ENCODE peak calls at places on chromosomes 6 and 20, in four cellular contexts. One of them, this sample, is unnamed.

GRCh38 chr20:59776626-59777320 is 156.7 kb downstream of the SYCP2 start:
- DNase-seq in SK-N-SH: peak
- DNase-seq in HepG2: no peak
- DNase-seq in GM12878: no peak
- DNase-seq in this sample: no peak

GRCh38 chr6:135064586-135064985 is 10.0 kb upstream of the HBS1L start:
- DNase-seq in SK-N-SH: no peak
- DNase-seq in HepG2: no peak
- DNase-seq in GM12878: no peak
- DNase-seq in this sample: no peak

GRCh38 chr6:75402296-75402695 is 91.3 kb downstream of the FILIP1 start:
- DNase-seq in SK-N-SH: no peak
- DNase-seq in HepG2: no peak
- DNase-seq in GM12878: no peak
- DNase-seq in this sample: no peak

GRCh38 chr6:6674872-6675271 is 86.4 kb downstream of the LY86 start:
- DNase-seq in SK-N-SH: no peak
- DNase-seq in HepG2: no peak
- DNase-seq in GM12878: no peak
- DNase-seq in this sample: peak

GRCh38 chr6:93418113-93418447 is 1.3 kb downstream of the EPHA7 start:
- DNase-seq in SK-N-SH: no peak
- DNase-seq in HepG2: no peak
- DNase-seq in GM12878: no peak
- DNase-seq in this sample: no peak

GRCh38 chr6:46715106-46715505 is 20.1 kb downstream of the PLA2G7 start:
- DNase-seq in SK-N-SH: no peak
- DNase-seq in HepG2: no peak
- DNase-seq in GM12878: no peak
- DNase-seq in this sample: no peak

GRCh38 chr20:33862709-33863403 is 51.7 kb downstream of the CHMP4B start:
- DNase-seq in SK-N-SH: peak
- DNase-seq in HepG2: peak
- DNase-seq in GM12878: no peak
- DNase-seq in this sample: peak

GRCh38 chr6:2748183-2748582 is 2.5 kb downstream of the MYLK4 start:
- DNase-seq in SK-N-SH: peak
- DNase-seq in HepG2: no peak
- DNase-seq in GM12878: no peak
- DNase-seq in this sample: no peak

GRCh38 chr6:6648659-6649343 is 60.3 kb downstream of the LY86 start:
- DNase-seq in SK-N-SH: no peak
- DNase-seq in HepG2: no peak
- DNase-seq in GM12878: no peak
- DNase-seq in this sample: no peak

GRCh38 chr6:108653864-108654402 is 93.2 kb downstream of the FOXO3 start:
- DNase-seq in SK-N-SH: no peak
- DNase-seq in HepG2: no peak
- DNase-seq in GM12878: no peak
- DNase-seq in this sample: no peak

GRCh38 chr6:110552076-110552475 is 75.7 kb upstream of the SLC22A16 start:
- DNase-seq in SK-N-SH: no peak
- DNase-seq in HepG2: no peak
- DNase-seq in GM12878: no peak
- DNase-seq in this sample: no peak

GRCh38 chr20:11012975-11013374 is 339.2 kb upstream of the JAG1 start:
- DNase-seq in SK-N-SH: no peak
- DNase-seq in HepG2: no peak
- DNase-seq in GM12878: no peak
- DNase-seq in this sample: no peak

GRCh38 chr6:135633573-135633972 is 136.0 kb upstream of the AHI1 start:
- DNase-seq in SK-N-SH: no peak
- DNase-seq in HepG2: no peak
- DNase-seq in GM12878: no peak
- DNase-seq in this sample: no peak

GRCh38 chr20:36628076-36628475 is 17.9 kb downstream of the SLA2 start:
- DNase-seq in SK-N-SH: no peak
- DNase-seq in HepG2: peak
- DNase-seq in GM12878: no peak
- DNase-seq in this sample: no peak

GRCh38 chr6:111552241-111552744 is 53.4 kb downstream of the TRAF3IP2 start:
- DNase-seq in SK-N-SH: peak
- DNase-seq in HepG2: no peak
- DNase-seq in GM12878: no peak
- DNase-seq in this sample: peak

GRCh38 chr6:106446287-106446885 is 85.9 kb downstream of the CRYBG1 start:
- DNase-seq in SK-N-SH: peak
- DNase-seq in HepG2: no peak
- DNase-seq in GM12878: no peak
- DNase-seq in this sample: no peak

GRCh38 chr6:45502446-45502845 is 124.7 kb upstream of the SUPT3H start:
- DNase-seq in SK-N-SH: no peak
- DNase-seq in HepG2: no peak
- DNase-seq in GM12878: no peak
- DNase-seq in this sample: no peak

GRCh38 chr20:5504061-5504739 is 187.4 kb upstream of the PROKR2 start:
- DNase-seq in SK-N-SH: peak
- DNase-seq in HepG2: peak
- DNase-seq in GM12878: no peak
- DNase-seq in this sample: no peak

GRCh38 chr6:89350281-89351037 is 2.1 kb downstream of the UBE2J1 start:
- DNase-seq in SK-N-SH: no peak
- DNase-seq in HepG2: no peak
- DNase-seq in GM12878: no peak
- DNase-seq in this sample: no peak

GRCh38 chr6:87154641-87155271 is 609 bp upstream of the ZNF292 start:
- DNase-seq in SK-N-SH: peak
- DNase-seq in HepG2: no peak
- DNase-seq in GM12878: peak
- DNase-seq in this sample: no peak

GRCh38 chr6:87152528-87152950 is 2.8 kb upstream of the ZNF292 start:
- DNase-seq in SK-N-SH: no peak
- DNase-seq in HepG2: no peak
- DNase-seq in GM12878: no peak
- DNase-seq in this sample: peak

GRCh38 chr6:87155272-87155919 is at the start of gene ZNF292:
- DNase-seq in SK-N-SH: peak
- DNase-seq in HepG2: peak
- DNase-seq in GM12878: peak
- DNase-seq in this sample: peak

GRCh38 chr6:87151786-87152527 is 3.4 kb upstream of the ZNF292 start:
- DNase-seq in SK-N-SH: peak
- DNase-seq in HepG2: no peak
- DNase-seq in GM12878: no peak
- DNase-seq in this sample: no peak

GRCh38 chr6:87155920-87156600 is 695 bp downstream of the ZNF292 start:
- DNase-seq in SK-N-SH: peak
- DNase-seq in HepG2: peak
- DNase-seq in GM12878: no peak
- DNase-seq in this sample: no peak
- TF ChIP-seq TAF1 in SK-N-SH: no peak
- TF ChIP-seq TAF1 in HepG2: no peak
- TF ChIP-seq TAF1 in GM12878: no peak
- TF ChIP-seq TAF1 in this sample: peak

DNA sequence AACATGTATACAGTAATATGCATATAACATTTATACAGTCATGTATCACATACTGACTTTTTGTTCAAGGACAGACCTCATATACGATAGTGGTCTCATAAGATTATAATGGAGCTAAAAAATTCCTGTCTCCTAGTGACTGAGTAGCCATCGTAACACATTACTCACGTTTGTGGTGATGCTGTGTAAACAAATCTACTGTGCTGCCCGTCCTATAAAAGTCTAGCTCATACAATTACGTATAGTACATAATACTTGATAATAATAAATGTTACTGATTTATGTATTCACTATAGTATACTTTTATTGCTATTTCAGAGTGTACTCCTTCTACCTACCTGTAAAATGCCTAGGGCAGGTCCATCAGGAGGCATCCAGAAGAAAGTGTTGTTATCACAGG is 17.4 kb downstream of the SERAC1 start:
- DNase-seq in SK-N-SH: no peak
- DNase-seq in HepG2: no peak
- DNase-seq in GM12878: no peak
- DNase-seq in this sample: no peak
- TF ChIP-seq TCF12 in SK-N-SH: no peak
- TF ChIP-seq TCF12 in HepG2: no peak
- TF ChIP-seq TCF12 in GM12878: no peak
- TF ChIP-seq TCF12 in this sample: no peak

GRCh38 chr6:4856779-4857178 is 80.6 kb downstream of the CDYL start:
- DNase-seq in SK-N-SH: peak
- DNase-seq in HepG2: no peak
- DNase-seq in GM12878: no peak
- DNase-seq in this sample: no peak

GRCh38 chr6:4852938-4853337 is 76.7 kb downstream of the CDYL start:
- DNase-seq in SK-N-SH: no peak
- DNase-seq in HepG2: no peak
- DNase-seq in GM12878: no peak
- DNase-seq in this sample: no peak

GRCh38 chr6:4853782-4854511 is 77.7 kb downstream of the CDYL start:
- DNase-seq in SK-N-SH: no peak
- DNase-seq in HepG2: peak
- DNase-seq in GM12878: no peak
- DNase-seq in this sample: no peak

GRCh38 chr6:4851035-4851434 is 74.8 kb downstream of the CDYL start:
- DNase-seq in SK-N-SH: no peak
- DNase-seq in HepG2: no peak
- DNase-seq in GM12878: no peak
- DNase-seq in this sample: no peak

DNA sequence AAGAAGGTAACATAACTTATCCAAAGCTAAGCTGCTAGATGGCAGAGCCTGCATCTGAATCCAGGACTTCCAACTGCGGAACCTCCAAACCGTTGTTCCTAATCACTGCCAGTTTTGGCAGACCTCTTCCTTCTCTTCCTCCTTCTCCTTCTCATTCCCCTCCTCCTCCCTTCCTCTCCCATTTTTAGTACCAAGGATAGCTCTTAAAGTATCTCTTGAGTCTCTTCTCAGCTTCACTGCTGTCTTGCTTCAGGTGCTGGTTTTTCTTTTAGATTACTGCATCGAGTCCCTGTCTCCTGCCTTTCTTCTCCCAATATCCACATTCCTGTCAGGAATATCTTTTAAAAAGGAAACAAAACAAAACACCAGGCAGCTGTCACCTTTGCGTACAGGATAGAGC is 77.1 kb downstream of the CDYL start:
- DNase-seq in SK-N-SH: no peak
- DNase-seq in HepG2: no peak
- DNase-seq in GM12878: no peak
- DNase-seq in this sample: no peak
- TF ChIP-seq TAF1 in SK-N-SH: no peak
- TF ChIP-seq TAF1 in HepG2: no peak
- TF ChIP-seq TAF1 in GM12878: no peak
- TF ChIP-seq TAF1 in this sample: no peak

GRCh38 chr6:127458817-127459216 is 372 bp downstream of the KIAA0408 start:
- DNase-seq in SK-N-SH: no peak
- DNase-seq in HepG2: peak
- DNase-seq in GM12878: no peak
- DNase-seq in this sample: no peak
- TF ChIP-seq TCF12 in SK-N-SH: no peak
- TF ChIP-seq TCF12 in HepG2: no peak
- TF ChIP-seq TCF12 in GM12878: no peak
- TF ChIP-seq TCF12 in this sample: no peak

DNA sequence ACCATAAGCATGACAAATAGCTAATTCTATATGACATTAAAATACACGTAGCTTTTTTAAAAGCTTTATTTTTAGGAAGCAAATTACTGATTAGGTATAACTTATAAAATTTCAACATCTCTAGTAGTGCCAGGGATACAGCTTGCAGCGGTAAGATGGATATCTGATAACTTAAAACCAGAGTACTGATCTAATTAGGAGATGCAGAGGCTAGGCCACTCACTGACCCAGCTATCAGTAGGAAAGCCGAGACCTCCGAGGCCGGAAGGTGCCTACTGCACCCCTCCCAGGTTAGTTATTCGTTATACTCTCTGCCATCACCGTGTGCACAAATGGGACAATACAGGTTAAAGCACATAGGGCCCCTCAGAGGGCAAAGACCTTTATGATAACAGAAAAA is 61.0 kb downstream of the RIPOR2 start:
- DNase-seq in SK-N-SH: peak
- DNase-seq in HepG2: no peak
- DNase-seq in GM12878: no peak
- DNase-seq in this sample: no peak
- TF ChIP-seq TAF1 in SK-N-SH: no peak
- TF ChIP-seq TAF1 in HepG2: no peak
- TF ChIP-seq TAF1 in GM12878: no peak
- TF ChIP-seq TAF1 in this sample: no peak

GRCh38 chr6:142028527-142028926 is 104.2 kb upstream of the GJE1 start:
- DNase-seq in SK-N-SH: no peak
- DNase-seq in HepG2: no peak
- DNase-seq in GM12878: no peak
- DNase-seq in this sample: no peak
- TF ChIP-seq TCF12 in SK-N-SH: no peak
- TF ChIP-seq TCF12 in HepG2: no peak
- TF ChIP-seq TCF12 in GM12878: no peak
- TF ChIP-seq TCF12 in this sample: no peak

GRCh38 chr6:14732845-14733757 is 512.8 kb upstream of the JARID2 start:
- DNase-seq in SK-N-SH: no peak
- DNase-seq in HepG2: peak
- DNase-seq in GM12878: no peak
- DNase-seq in this sample: peak
- TF ChIP-seq TAF1 in SK-N-SH: no peak
- TF ChIP-seq TAF1 in HepG2: no peak
- TF ChIP-seq TAF1 in GM12878: no peak
- TF ChIP-seq TAF1 in this sample: no peak

DNA sequence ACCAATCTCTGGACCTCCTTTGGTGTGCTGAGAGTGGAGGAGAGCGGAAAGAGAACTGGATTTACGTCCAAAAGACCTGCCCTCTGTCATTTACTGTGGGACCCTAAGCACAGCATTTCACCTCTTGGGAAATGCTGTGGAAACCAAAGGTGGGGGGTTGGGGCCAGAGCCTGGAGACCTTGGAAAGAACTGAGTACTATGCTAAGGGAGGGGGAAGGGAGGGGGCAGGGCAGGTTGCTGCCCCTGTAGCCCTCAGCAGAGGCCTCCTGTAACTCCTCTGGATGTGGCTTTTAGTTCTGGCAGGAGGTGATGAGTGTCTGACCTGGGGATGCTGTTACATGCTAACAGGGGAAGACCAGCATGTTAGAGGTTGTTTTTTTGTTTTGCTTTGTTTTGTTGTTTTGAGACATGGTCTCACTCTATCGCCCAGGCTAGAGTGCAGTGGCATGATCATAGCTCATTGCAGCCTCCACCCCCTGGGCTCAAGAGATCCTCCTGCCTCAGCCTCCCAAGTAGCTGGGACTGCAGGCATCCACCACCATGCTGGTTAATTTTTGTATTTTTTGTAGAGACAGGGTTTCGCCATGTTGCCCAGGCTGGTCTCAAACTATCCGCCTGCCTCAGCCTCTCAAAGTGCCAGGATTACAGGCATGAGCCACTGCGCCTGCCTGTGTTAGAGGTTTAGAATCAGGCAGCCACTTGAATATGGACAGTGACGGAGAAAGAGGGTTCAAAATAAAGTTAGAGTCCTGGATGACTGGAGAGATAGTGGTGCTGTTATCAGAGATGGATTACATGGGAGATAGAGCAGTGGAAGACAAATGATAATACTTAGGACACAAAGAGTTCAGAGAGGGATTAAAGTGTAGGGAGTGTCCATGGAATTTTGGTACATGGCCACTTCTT is 18.4 kb upstream of the PARD6B start:
- DNase-seq in SK-N-SH: no peak
- DNase-seq in HepG2: no peak
- DNase-seq in GM12878: no peak
- DNase-seq in this sample: no peak
- TF ChIP-seq TCF12 in SK-N-SH: no peak
- TF ChIP-seq TCF12 in HepG2: no peak
- TF ChIP-seq TCF12 in GM12878: no peak
- TF ChIP-seq TCF12 in this sample: no peak

This sample was measured in H1.